ENCODE peak calls at places on chromosome 13, in six cellular contexts. O is PC-3, G is substantia nigra, X is stomach, S is lung, T is left ventricle myocardium inferior. F is an unnamed sample.

GRCh38 chr13:46160474-46161066 is 21.4 kb downstream of the LCP1 start:
- DNase-seq in O (peak), G (no peak), X (no peak), S (no peak), T (no peak), F (no peak)

GRCh38 chr13:42533336-42533591 is 40.7 kb upstream of the TNFSF11 start:
- DNase-seq in O (no peak), G (no peak), X (no peak), S (no peak), T (no peak), F (no peak)

GRCh38 chr13:38173403-38173802 is 176.2 kb upstream of the UFM1 start:
- DNase-seq in O (no peak), G (no peak), X (no peak), S (no peak), T (no peak), F (no peak)

GRCh38 chr13:59700281-59700680 is 463.4 kb downstream of the DIAPH3 start:
- DNase-seq in O (no peak), G (no peak), X (no peak), S (no peak), T (no peak), F (no peak)

GRCh38 chr13:89239361-89240127 is 1568.4 kb downstream of the SLITRK5 start:
- DNase-seq in O (peak), G (no peak), X (no peak), S (no peak), T (no peak), F (no peak)

GRCh38 chr13:27961227-27962085 is 7.7 kb downstream of the CDX2 start:
- DNase-seq in O (no peak), G (no peak), X (no peak), S (no peak), T (no peak), F (no peak)

GRCh38 chr13:71864094-71864980 is 2.7 kb downstream of the DACH1 start:
- DNase-seq in O (no peak), G (no peak), X (no peak), S (peak), T (peak), F (peak)

GRCh38 chr13:21234537-21234936 is 58.1 kb downstream of the MRPL57 start:
- DNase-seq in O (peak), G (no peak), X (no peak), S (no peak), T (no peak), F (no peak)

GRCh38 chr13:42880241-42880640 is 98.9 kb downstream of the FAM216B start:
- DNase-seq in O (no peak), G (no peak), X (no peak), S (no peak), T (no peak), F (peak)

GRCh38 chr13:112831801-112832200 is 137.2 kb upstream of the MCF2L start:
- DNase-seq in O (no peak), G (no peak), X (no peak), S (no peak), T (no peak), F (no peak)

GRCh38 chr13:49560270-49561063 is 24.9 kb downstream of the RCBTB1 start:
- DNase-seq in O (peak), G (no peak), X (peak), S (no peak), T (no peak), F (no peak)

GRCh38 chr13:19726611-19727010 is 56.1 kb downstream of the PSPC1 start:
- DNase-seq in O (no peak), G (no peak), X (no peak), S (no peak), T (no peak), F (no peak)

GRCh38 chr13:76213423-76213904 is 577.3 kb downstream of the LMO7 start:
- DNase-seq in O (no peak), G (no peak), X (no peak), S (no peak), T (no peak), F (no peak)

DNA sequence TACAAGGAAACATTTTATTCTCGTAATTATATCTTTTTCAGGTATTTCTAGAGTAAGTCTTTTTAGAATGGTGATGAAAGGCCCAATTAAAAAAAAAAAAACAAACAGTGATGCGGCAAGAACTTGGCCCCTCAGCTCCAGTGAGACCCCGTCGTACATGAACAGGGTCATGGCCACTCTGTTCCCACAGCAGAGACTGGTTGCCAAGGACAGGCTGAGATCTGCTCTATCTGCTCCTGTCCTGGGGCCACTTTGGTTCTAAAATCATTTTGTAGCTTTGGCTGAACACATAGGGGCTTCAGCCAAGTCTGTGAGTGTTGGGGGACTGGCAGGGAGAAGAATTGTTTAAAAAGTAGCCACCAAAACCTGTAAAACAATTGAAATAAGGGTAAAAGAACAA is 286.9 kb downstream of the RFC3 start:
- DNase-seq in O (no peak), G (no peak), X (no peak), S (no peak), T (no peak), F (no peak)
- H3K27ac ChIP-seq in O (no peak), G (no peak), X (no peak), S (no peak), T (no peak), F (no peak)

GRCh38 chr13:108957369-108958012 is 328.1 kb downstream of the MYO16 start:
- DNase-seq in O (peak), G (no peak), X (no peak), S (no peak), T (no peak), F (peak)
- H3K27ac ChIP-seq in O (peak), G (no peak), X (no peak), S (no peak), T (no peak), F (no peak)

DNA sequence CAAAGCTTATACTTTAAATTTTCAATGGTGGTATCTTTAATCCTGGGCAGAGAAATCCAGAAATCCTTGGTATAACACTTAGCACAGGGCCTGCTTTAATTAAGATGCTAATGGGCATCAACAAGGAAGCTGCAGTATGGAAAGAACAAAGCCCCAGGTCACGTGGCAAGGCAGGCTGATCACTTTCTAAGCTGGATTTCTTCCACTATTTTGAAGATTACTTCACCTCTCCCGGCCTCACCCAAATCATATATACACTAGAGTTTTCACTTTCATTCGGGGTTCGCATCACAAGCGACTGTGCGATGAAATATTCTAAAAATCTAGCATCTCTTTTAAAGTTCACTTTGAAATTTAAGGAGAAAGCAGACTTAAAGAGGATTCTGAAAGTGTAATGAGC is 71.8 kb downstream of the STARD13 start:
- DNase-seq in O (no peak), G (no peak), X (peak), S (no peak), T (no peak), F (no peak)
- H3K27ac ChIP-seq in O (no peak), G (no peak), X (no peak), S (peak), T (peak), F (peak)

GRCh38 chr13:30448441-30448840 is 17.3 kb downstream of the HMGB1 start:
- DNase-seq in O (no peak), G (no peak), X (no peak), S (no peak), T (no peak), F (no peak)
- H3K27ac ChIP-seq in O (no peak), G (no peak), X (no peak), S (no peak), T (no peak), F (no peak)

GRCh38 chr13:62212246-62212645 is 796.6 kb upstream of the PCDH20 start:
- DNase-seq in O (no peak), G (no peak), X (no peak), S (no peak), T (no peak), F (no peak)

GRCh38 chr13:62210951-62211350 is 795.3 kb upstream of the PCDH20 start:
- DNase-seq in O (no peak), G (no peak), X (no peak), S (no peak), T (no peak), F (no peak)

GRCh38 chr13:62205273-62205672 is 789.6 kb upstream of the PCDH20 start:
- DNase-seq in O (no peak), G (no peak), X (no peak), S (no peak), T (no peak), F (no peak)

GRCh38 chr13:62207388-62207787 is 791.7 kb upstream of the PCDH20 start:
- DNase-seq in O (no peak), G (no peak), X (no peak), S (no peak), T (no peak), F (no peak)

GRCh38 chr13:62209539-62209938 is 793.9 kb upstream of the PCDH20 start:
- DNase-seq in O (no peak), G (no peak), X (no peak), S (no peak), T (no peak), F (no peak)
- H3K27ac ChIP-seq in O (no peak), G (no peak), X (no peak), S (no peak), T (no peak), F (no peak)

GRCh38 chr13:110501188-110501587 is 60.3 kb downstream of the RAB20 start:
- DNase-seq in O (no peak), G (no peak), X (no peak), S (no peak), T (no peak), F (no peak)

GRCh38 chr13:110498765-110499164 is 62.8 kb downstream of the RAB20 start:
- DNase-seq in O (no peak), G (no peak), X (no peak), S (no peak), T (no peak), F (no peak)

GRCh38 chr13:110497003-110497402 is 64.5 kb downstream of the RAB20 start:
- DNase-seq in O (no peak), G (no peak), X (no peak), S (no peak), T (no peak), F (no peak)

GRCh38 chr13:110498327-110498726 is 63.2 kb downstream of the RAB20 start:
- DNase-seq in O (no peak), G (no peak), X (no peak), S (no peak), T (no peak), F (no peak)

DNA sequence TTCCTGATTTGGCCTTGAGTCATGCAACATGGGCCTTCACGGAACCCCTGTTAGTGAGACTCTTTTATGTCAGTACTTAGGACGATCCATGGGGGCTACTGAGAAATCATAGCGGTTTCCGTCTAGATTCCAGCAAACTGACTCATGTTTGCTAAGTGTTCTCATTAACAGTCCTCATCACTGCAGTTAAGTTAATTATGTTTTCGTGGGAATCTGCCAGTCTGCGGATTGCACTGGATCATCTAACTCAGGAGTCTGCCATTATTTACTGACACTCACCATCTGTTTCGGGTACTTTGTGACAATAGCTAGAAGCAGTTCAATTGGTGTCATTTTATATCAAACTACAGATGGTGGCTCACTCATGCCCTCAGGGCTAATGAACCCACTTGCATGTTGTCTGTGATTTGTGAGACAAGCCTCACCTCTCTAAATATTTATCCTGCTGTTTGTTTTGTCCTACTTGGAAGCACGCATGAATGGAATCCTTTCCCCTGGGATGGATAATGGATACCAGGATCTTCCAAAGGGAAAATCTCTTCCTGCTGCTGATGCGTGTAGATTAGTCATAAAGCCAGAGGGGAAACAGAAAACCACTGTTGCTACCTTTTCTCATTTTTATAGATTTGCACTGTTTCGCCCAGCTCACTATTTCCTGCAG is 61.8 kb downstream of the RAB20 start:
- DNase-seq in O (peak), G (no peak), X (no peak), S (no peak), T (no peak), F (no peak)
- H3K27ac ChIP-seq in O (peak), G (no peak), X (no peak), S (no peak), T (no peak), F (no peak)

GRCh38 chr13:44354884-44355283 is 18.7 kb upstream of the SERP2 start:
- DNase-seq in O (no peak), G (no peak), X (no peak), S (no peak), T (no peak), F (no peak)

GRCh38 chr13:44352202-44352601 is 21.4 kb upstream of the SERP2 start:
- DNase-seq in O (no peak), G (no peak), X (no peak), S (no peak), T (no peak), F (no peak)

GRCh38 chr13:44355643-44356042 is 18.0 kb upstream of the SERP2 start:
- DNase-seq in O (no peak), G (no peak), X (no peak), S (no peak), T (no peak), F (no peak)

GRCh38 chr13:44352671-44353070 is 21.0 kb upstream of the SERP2 start:
- DNase-seq in O (no peak), G (no peak), X (no peak), S (no peak), T (no peak), F (no peak)

DNA sequence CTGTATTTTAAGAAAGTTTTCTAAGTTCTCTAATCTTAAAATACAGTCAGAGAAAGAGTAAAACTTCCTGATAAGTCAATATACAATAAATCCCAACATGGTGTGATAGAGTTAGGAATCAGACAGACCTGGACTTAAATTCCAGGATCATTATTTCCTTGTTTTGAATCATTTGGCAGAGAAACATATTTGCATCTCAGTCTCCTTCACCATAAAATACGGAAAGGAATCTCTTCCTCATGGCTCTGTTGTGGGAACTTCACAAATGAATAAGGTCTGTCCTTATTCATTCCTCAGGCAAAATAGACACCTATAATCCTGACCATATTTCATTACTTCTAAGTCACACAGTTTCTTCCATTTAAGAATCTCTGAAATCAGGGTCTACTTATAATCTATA is 19.3 kb upstream of the SERP2 start:
- DNase-seq in O (no peak), G (no peak), X (no peak), S (no peak), T (no peak), F (no peak)
- H3K27ac ChIP-seq in O (no peak), G (no peak), X (no peak), S (no peak), T (no peak), F (no peak)